ENCODE peak calls at places on chromosomes 1 and 21, in four cellular contexts. Q is testis, L is lower lobe of right lung, Z is astrocyte. E is an unnamed sample.

GRCh38 chr1:61993331-61993961 is 201.2 kb upstream of the L1TD1 start:
- DNase-seq in Z (peak), L (no peak), Q (no peak), E (no peak)

GRCh38 chr1:112410704-112411103 is 14.7 kb downstream of the CTTNBP2NL start:
- DNase-seq in Z (no peak), L (no peak), Q (no peak), E (no peak)

GRCh38 chr1:223116950-223117349 is 26.1 kb downstream of the TLR5 start:
- DNase-seq in Q (no peak), L (no peak), Z (no peak), E (no peak)

GRCh38 chr1:46172321-46172720 is 2.6 kb upstream of the TSPAN1 start:
- DNase-seq in Z (no peak), Q (no peak), L (no peak), E (no peak)

GRCh38 chr1:19664453-19665043 is at the start of gene HTR6:
- DNase-seq in Q (no peak), Z (no peak), L (no peak), E (no peak)

GRCh38 chr1:174704300-174704699 is 256.5 kb downstream of the GPR52 start:
- DNase-seq in Z (no peak), L (no peak), Q (no peak), E (no peak)

GRCh38 chr1:183124259-183124658 is 61.8 kb upstream of the LAMC2 start:
- DNase-seq in L (no peak), Z (no peak), Q (no peak), E (no peak)

GRCh38 chr1:90412563-90412962 is 304.5 kb downstream of the BARHL2 start:
- DNase-seq in Z (no peak), Q (no peak), L (no peak), E (no peak)

GRCh38 chr1:44817771-44818495 is 9.6 kb downstream of the BTBD19 start:
- DNase-seq in Z (no peak), L (peak), Q (no peak), E (peak)

GRCh38 chr1:87170151-87170550 is 158.5 kb upstream of the LMO4 start:
- DNase-seq in L (no peak), Z (peak), Q (peak), E (no peak)

GRCh38 chr1:24321712-24322635 is 2.8 kb downstream of the GRHL3 start:
- DNase-seq in L (peak), Q (peak), Z (peak), E (peak)

GRCh38 chr1:151970641-151971040 is 23.0 kb downstream of the S100A10 start:
- DNase-seq in L (no peak), Q (no peak), Z (no peak), E (no peak)

DNA sequence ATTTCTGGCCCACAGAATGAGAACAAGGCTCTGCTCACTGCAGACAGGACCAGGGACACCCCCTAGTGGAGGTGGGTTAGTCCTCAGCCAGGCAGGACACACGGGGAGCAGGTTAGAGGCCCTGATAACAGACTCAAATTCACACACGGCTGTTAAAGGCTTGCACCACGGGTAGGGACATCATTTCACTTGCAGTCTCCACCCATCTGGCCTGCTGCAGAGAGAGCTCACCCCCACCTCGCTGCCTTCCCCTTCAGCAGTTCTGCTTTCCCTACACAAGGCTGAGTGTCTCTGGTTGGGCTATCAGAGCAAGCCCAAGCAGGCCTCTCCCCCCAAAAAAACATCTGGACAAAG is 20.6 kb downstream of the MEF2D start:
- DNase-seq in L (no peak), Z (no peak), Q (no peak), E (no peak)
- TF ChIP-seq CTCF in L (no peak), Z (no peak), Q (no peak), E (peak)

GRCh38 chr21:46091631-46092025 is 6.3 kb upstream of the COL6A2 start:
- DNase-seq in L (no peak), Q (no peak), Z (no peak), E (no peak)

GRCh38 chr21:46094401-46095105 is 3.4 kb upstream of the COL6A2 start:
- DNase-seq in L (no peak), Q (no peak), Z (no peak), E (no peak)

GRCh38 chr21:46093668-46094400 is 4.1 kb upstream of the COL6A2 start:
- DNase-seq in Z (no peak), Q (no peak), L (no peak), E (peak)

GRCh38 chr21:46092026-46092764 is 5.7 kb upstream of the COL6A2 start:
- DNase-seq in Q (peak), L (no peak), Z (peak), E (peak)

DNA sequence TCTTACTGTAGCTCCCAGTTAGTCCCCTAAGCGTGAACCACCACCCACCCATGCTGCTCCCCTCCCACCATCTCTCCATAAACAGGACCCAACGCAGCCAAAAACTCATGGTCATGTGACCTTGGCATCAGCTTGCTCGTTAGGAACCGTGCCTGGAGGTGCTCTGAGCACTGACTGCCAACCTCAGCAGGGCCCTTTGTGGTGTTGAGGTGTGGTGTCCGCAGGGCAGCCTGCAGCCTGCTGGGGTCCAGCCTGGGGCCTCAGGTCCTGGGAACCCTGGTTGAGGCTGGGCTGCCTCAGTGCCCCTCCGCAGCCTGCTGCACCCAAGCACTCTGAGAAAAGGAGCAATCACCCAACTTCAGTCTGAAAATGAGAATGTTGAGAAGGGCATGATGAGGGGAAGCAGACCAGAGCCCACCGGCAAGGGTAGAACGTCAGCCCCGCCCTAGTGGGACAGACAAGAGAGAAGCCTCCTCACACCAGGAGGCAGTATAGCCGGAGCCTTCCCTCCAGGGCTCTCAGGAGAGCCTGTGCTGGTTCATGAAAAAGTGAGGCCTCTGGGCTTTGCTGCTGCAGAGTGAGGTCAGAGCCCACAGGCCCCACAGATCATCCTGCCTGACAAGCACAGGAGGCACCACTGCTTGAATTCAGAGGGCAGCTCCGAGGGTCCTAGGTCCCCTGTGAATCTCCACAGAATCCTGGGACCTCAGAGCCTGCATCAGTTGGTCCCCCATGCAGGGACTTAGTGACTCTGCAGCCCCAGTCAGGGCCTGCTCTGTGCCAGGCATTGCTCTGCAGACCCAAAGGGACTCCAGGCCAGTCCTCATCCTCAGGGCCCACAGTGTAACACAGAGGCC is 4.9 kb upstream of the COL6A2 start:
- DNase-seq in L (no peak), Q (no peak), Z (no peak), E (no peak)
- TF ChIP-seq CTCF in L (no peak), Q (no peak), Z (no peak), E (no peak)

GRCh38 chr21:44802396-44803153 is 955 bp upstream of the UBE2G2 start:
- DNase-seq in Z (no peak), L (no peak), Q (no peak), E (no peak)

GRCh38 chr21:44805226-44805625 is 3.6 kb upstream of the UBE2G2 start:
- DNase-seq in Z (no peak), Q (no peak), L (no peak), E (no peak)

GRCh38 chr21:44804762-44805161 is 3.1 kb upstream of the UBE2G2 start:
- DNase-seq in L (no peak), Z (no peak), Q (no peak), E (no peak)

GRCh38 chr21:44801468-44802395 is at the start of gene UBE2G2:
- DNase-seq in L (peak), Q (peak), Z (peak), E (peak)

DNA sequence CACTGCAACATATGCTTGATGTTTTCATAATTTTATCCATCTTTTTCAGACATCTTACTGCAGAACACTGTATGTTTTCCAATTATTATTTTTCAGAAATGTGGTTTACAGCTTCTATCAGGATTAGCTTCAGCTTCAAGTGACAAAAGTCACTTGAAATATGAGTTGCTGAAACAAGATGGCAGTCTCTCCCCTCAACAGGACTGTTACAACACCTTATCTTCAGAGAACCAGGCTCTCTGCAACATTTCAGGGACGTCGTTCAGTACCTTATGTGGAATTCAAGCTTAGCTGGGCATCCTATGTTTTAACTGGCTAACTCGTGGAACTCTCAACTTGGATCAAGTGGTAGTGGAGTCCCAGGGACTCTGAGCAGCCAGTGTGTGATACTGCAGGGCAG is 2.0 kb upstream of the UBE2G2 start:
- DNase-seq in Z (no peak), Q (no peak), L (no peak), E (no peak)
- TF ChIP-seq CTCF in Z (no peak), Q (no peak), L (no peak), E (no peak)

GRCh38 chr1:225371366-225371765 is 56.5 kb downstream of the LBR start:
- DNase-seq in Z (no peak), Q (no peak), L (no peak), E (no peak)

GRCh38 chr1:225380691-225381090 is 47.1 kb downstream of the LBR start:
- DNase-seq in Q (no peak), Z (no peak), L (no peak), E (no peak)

GRCh38 chr1:225373155-225373554 is 54.7 kb downstream of the LBR start:
- DNase-seq in Z (no peak), L (no peak), Q (no peak), E (no peak)

GRCh38 chr1:225378880-225379279 is 49.0 kb downstream of the LBR start:
- DNase-seq in Z (peak), Q (no peak), L (no peak), E (peak)

GRCh38 chr1:225374996-225375395 is 52.8 kb downstream of the LBR start:
- DNase-seq in Q (no peak), Z (no peak), L (no peak), E (no peak)
- TF ChIP-seq CTCF in Q (no peak), Z (no peak), L (no peak), E (no peak)

GRCh38 chr1:161119017-161119378 is 1.1 kb downstream of the NIT1 start:
- DNase-seq in Q (no peak), L (no peak), Z (no peak), E (peak)
- TF ChIP-seq CTCF in Q (no peak), L (no peak), Z (no peak), E (no peak)